ENCODE peak calls at places on chromosomes 7 and 10, in eight cellular contexts. A, C, U, M, T, K, Z and X are unnamed samples.

GRCh38 chr7:30091431-30092386 is 43.1 kb upstream of the MTURN start:
- DNase-seq in A (no peak), C (no peak), U (peak; percentile 84), M (no peak), T (no peak), K (no peak), Z (no peak), X (no peak)

GRCh38 chr10:86253171-86254072 is 113.2 kb downstream of the GRID1 start:
- DNase-seq in A (peak; percentile 15), C (no peak), U (no peak), M (no peak), T (no peak), K (peak; percentile 8), Z (no peak), X (no peak)

GRCh38 chr10:16728266-16728665 is 89.0 kb downstream of the RSU1 start:
- DNase-seq in A (no peak), C (no peak), U (no peak), M (no peak), T (no peak), K (no peak), Z (no peak), X (no peak)

GRCh38 chr10:73886085-73886529 is 11.8 kb upstream of the CAMK2G start:
- DNase-seq in A (peak; percentile 79), C (peak; percentile 79), U (peak; percentile 82), M (no peak), T (peak; percentile 75), K (peak; percentile 85), Z (peak; percentile 81), X (peak; percentile 74)

GRCh38 chr7:93601363-93601762 is 26.8 kb upstream of the CALCR start:
- DNase-seq in A (no peak), C (no peak), U (no peak), M (no peak), T (no peak), K (no peak), Z (no peak), X (no peak)

GRCh38 chr7:47809387-47809786 is 138.9 kb downstream of the PKD1L1 start:
- DNase-seq in A (no peak), C (no peak), U (no peak), M (no peak), T (no peak), K (no peak), Z (no peak), X (no peak)

GRCh38 chr7:27161214-27161720 is 4.1 kb downstream of the HOXA9 start:
- DNase-seq in A (no peak), C (peak; percentile 30), U (no peak), M (no peak), T (no peak), K (peak; percentile 65), Z (no peak), X (no peak)

GRCh38 chr10:13372524-13372923 is 24.4 kb upstream of the SEPHS1 start:
- DNase-seq in A (no peak), C (no peak), U (no peak), M (no peak), T (no peak), K (no peak), Z (no peak), X (no peak)

GRCh38 chr7:5679741-5680473 is 101.6 kb downstream of the RNF216 start:
- DNase-seq in A (peak; percentile 62), C (no peak), U (no peak), M (no peak), T (no peak), K (peak; percentile 70), Z (peak; percentile 58), X (peak; percentile 48)

GRCh38 chr7:102323914-102324195 is 32.4 kb downstream of the SPDYE6 start:
- DNase-seq in A (no peak), C (no peak), U (no peak), M (no peak), T (no peak), K (no peak), Z (peak; percentile 6), X (no peak)

GRCh38 chr7:102320601-102321350 is 34.1 kb downstream of the SH2B2 start:
- DNase-seq in A (no peak), C (no peak), U (no peak), M (no peak), T (no peak), K (no peak), Z (peak; percentile 13), X (no peak)

GRCh38 chr7:102321351-102322201 is 34.7 kb downstream of the SPDYE6 start:
- DNase-seq in A (no peak), C (no peak), U (no peak), M (no peak), T (no peak), K (no peak), Z (peak; percentile 16), X (no peak)

GRCh38 chr7:102320181-102320580 is 33.5 kb downstream of the SH2B2 start:
- DNase-seq in A (no peak), C (no peak), U (no peak), M (no peak), T (no peak), K (no peak), Z (no peak), X (no peak)

DNA sequence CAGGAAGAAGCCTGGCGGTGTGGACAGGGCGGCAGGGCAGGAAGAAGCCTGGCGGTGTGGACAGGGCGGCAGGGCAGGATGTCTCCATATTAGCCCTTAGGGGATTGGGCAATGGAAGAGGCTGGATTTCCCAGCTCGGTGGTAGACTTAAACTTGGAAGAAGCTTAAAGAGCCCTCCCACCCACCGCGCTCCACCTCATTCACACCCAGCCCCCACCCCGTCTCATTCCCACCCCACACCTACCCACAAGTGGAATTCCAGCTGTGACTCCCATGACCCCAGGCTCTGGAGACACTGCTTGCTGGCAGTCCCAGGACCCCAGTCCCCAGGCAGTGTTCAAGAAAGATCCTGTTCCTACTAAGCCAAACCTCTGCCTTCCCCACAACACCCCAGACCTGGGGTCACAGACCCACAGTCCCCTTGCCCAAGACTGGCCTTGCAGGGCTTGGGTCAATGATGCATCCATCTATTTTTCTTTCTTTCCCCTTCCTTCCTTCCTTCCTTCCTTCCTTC is 34.0 kb downstream of the SPDYE6 start:
- DNase-seq in A (no peak), C (no peak), U (no peak), M (no peak), T (no peak), K (no peak), Z (peak; percentile 13), X (no peak)
- H3K27ac ChIP-seq in A (no peak overlapping the region), C (no peak overlapping the region), U (no peak overlapping the region), M (no peak overlapping the region), T (no peak overlapping the region), K (peak overlapping the region; percentile 41), Z (no peak overlapping the region), X (no peak overlapping the region)

GRCh38 chr7:368651-369475 is 78.9 kb downstream of the FOXL3 start:
- DNase-seq in A (no peak), C (no peak), U (no peak), M (no peak), T (no peak), K (no peak), Z (no peak), X (no peak)

GRCh38 chr7:370775-371118 is 80.8 kb downstream of the FOXL3 start:
- DNase-seq in A (no peak), C (no peak), U (no peak), M (no peak), T (no peak), K (no peak), Z (no peak), X (no peak)

GRCh38 chr7:371119-371778 is 81.3 kb downstream of the FOXL3 start:
- DNase-seq in A (no peak), C (no peak), U (no peak), M (no peak), T (peak; percentile 8), K (no peak), Z (no peak), X (no peak)

GRCh38 chr7:369981-370621 is 80.1 kb downstream of the FOXL3 start:
- DNase-seq in A (no peak), C (no peak), U (no peak), M (no peak), T (no peak), K (no peak), Z (no peak), X (no peak)

GRCh38 chr7:369476-369980 is 79.6 kb downstream of the FOXL3 start:
- DNase-seq in A (no peak), C (no peak), U (no peak), M (no peak), T (no peak), K (no peak), Z (no peak), X (no peak)
- TF ChIP-seq POLR2A in A (no peak), C (no peak), U (no peak), M (no peak), T (no peak), K (no peak), Z (no peak), X (no peak)

GRCh38 chr10:72084094-72084459 is 4.3 kb downstream of the SPOCK2 start:
- DNase-seq in A (no peak), C (no peak), U (no peak), M (no peak), T (no peak), K (no peak), Z (no peak), X (no peak)
- H3K27me3 ChIP-seq in A (no peaks in the 10 kb centered on the region), C (peaks cover 6% of the 10 kb centered on the region), U (peaks cover 71% of the 10 kb centered on the region), M (peaks cover 34% of the 10 kb centered on the region), T (no peaks in the 10 kb centered on the region), K (no peaks in the 10 kb centered on the region), Z (no peaks in the 10 kb centered on the region), X (peaks cover 22% of the 10 kb centered on the region)

GRCh38 chr7:66553001-66553400 is 75.7 kb upstream of the KCTD7 start:
- DNase-seq in A (no peak), C (no peak), U (no peak), M (no peak), T (peak; percentile 10), K (no peak), Z (no peak), X (no peak)
- H3K27ac ChIP-seq in A (no peak overlapping the region), C (no peak overlapping the region), U (peak overlapping the region; percentile 85), M (no peak overlapping the region), T (no peak overlapping the region), K (no peak overlapping the region), Z (no peak overlapping the region), X (no peak overlapping the region)